ENCODE peak calls at places on chromosomes 16 and 17, in nine cellular contexts. F, W, B, M, K, S, E, A and I are unnamed samples.

GRCh38 chr16:57539072-57539796 is 2.9 kb upstream of the CCDC102A start:
- DNase-seq in F (no peak), W (no peak), B (no peak), M (no peak), K (no peak), S (no peak), E (no peak), A (no peak), I (peak; percentile 16)

GRCh38 chr16:83727018-83727417 is 80.8 kb upstream of the HSBP1 start:
- DNase-seq in F (no peak), W (no peak), B (no peak), M (peak; percentile 20), K (no peak), S (no peak), E (no peak), A (no peak), I (no peak)

GRCh38 chr17:51351890-51352289 is 91.5 kb downstream of the UTP18 start:
- DNase-seq in F (no peak), W (no peak), B (no peak), M (peak; percentile 72), K (no peak), S (no peak), E (peak; percentile 77), A (no peak), I (no peak)

GRCh38 chr17:52982331-52982730 is 823.8 kb upstream of the CA10 start:
- DNase-seq in F (no peak), W (no peak), B (no peak), M (no peak), K (no peak), S (no peak), E (no peak), A (no peak), I (no peak)

GRCh38 chr17:27807567-27808470 is 7.5 kb upstream of the NOS2 start:
- DNase-seq in F (no peak), W (peak; percentile 80), B (peak; percentile 74), M (peak; percentile 40), K (peak; percentile 74), S (peak; percentile 35), E (no peak), A (no peak), I (no peak)

GRCh38 chr17:45200701-45201100 is 21.0 kb upstream of the FMNL1 start:
- DNase-seq in F (no peak), W (no peak), B (no peak), M (no peak), K (no peak), S (peak; percentile 69), E (peak; percentile 16), A (no peak), I (no peak)

GRCh38 chr16:31128711-31129567 is 6.6 kb downstream of the PRSS8 start:
- DNase-seq in F (peak; percentile 84), W (no peak), B (no peak), M (peak; percentile 53), K (peak; percentile 79), S (peak; percentile 60), E (no peak), A (no peak), I (no peak)

GRCh38 chr16:84633622-84634021 is 14.7 kb upstream of the KLHL36 start:
- DNase-seq in F (no peak), W (no peak), B (no peak), M (peak; percentile 95), K (no peak), S (peak; percentile 92), E (peak; percentile 40), A (no peak), I (no peak)

GRCh38 chr16:87062569-87063442 is 254.4 kb downstream of the C16orf95 start:
- DNase-seq in F (no peak), W (peak; percentile 65), B (peak; percentile 65), M (peak; percentile 83), K (peak; percentile 55), S (peak; percentile 77), E (peak; percentile 78), A (peak; percentile 55), I (no peak)

GRCh38 chr17:45740553-45741330 is 43.4 kb upstream of the CRHR1 start:
- DNase-seq in F (no peak), W (peak; percentile 76), B (no peak), M (peak; percentile 73), K (no peak), S (peak; percentile 62), E (peak; percentile 3), A (peak; percentile 78), I (no peak)

GRCh38 chr16:84266451-84266850 is 26.6 kb upstream of the KCNG4 start:
- DNase-seq in F (no peak), W (peak; percentile 91), B (peak; percentile 22), M (peak; percentile 75), K (peak; percentile 20), S (peak; percentile 61), E (peak; percentile 36), A (peak; percentile 88), I (no peak)

GRCh38 chr16:81539009-81539820 is 94.6 kb downstream of the CMIP start:
- DNase-seq in F (no peak), W (no peak), B (no peak), M (no peak), K (no peak), S (no peak), E (peak; percentile 70), A (no peak), I (no peak)

DNA sequence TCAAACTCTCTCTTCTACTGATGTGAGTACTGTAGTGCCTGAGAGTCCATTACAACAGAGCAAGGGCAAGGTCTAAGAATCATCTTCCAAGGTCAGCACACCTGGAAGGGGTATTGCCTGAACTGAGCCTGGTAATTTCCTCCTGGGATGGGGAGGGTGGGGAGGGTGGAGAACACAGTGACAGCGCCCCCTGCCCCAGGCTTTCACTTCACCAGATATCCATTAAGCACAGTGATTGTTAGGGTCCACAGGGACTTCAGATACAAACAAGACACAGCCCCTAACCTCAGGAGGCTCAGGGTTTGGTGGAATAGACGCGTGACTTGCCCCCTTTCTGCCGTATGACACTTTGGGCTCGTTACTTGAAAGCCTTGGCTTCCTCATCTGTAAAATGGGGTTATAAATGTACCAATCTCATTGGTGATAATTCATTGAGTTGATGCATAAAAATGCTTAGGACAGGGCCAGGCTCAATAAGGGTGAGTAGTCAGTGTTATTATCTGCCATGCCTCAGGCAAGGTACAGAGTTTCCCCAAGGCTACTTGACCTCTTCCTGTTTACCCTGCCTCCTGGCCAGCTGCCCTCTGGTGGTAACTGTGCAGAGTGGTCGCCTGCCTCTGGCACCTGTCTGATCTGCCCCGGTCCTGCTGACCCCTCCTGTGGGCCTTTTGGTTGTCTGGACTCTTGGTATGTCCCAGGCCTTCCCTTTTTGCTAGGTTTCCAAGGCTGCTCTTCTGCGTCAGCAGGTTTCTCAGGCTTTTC is 13.1 kb upstream of the BRD7 start:
- DNase-seq in F (no peak), W (peak; percentile 62), B (no peak), M (no peak), K (no peak), S (no peak), E (no peak), A (no peak), I (no peak)
- TF ChIP-seq CTCF in F (no peak), W (peak; percentile 46), B (no peak), M (no peak), K (no peak), S (no peak), E (no peak), A (peak; percentile 55), I (no peak)

DNA sequence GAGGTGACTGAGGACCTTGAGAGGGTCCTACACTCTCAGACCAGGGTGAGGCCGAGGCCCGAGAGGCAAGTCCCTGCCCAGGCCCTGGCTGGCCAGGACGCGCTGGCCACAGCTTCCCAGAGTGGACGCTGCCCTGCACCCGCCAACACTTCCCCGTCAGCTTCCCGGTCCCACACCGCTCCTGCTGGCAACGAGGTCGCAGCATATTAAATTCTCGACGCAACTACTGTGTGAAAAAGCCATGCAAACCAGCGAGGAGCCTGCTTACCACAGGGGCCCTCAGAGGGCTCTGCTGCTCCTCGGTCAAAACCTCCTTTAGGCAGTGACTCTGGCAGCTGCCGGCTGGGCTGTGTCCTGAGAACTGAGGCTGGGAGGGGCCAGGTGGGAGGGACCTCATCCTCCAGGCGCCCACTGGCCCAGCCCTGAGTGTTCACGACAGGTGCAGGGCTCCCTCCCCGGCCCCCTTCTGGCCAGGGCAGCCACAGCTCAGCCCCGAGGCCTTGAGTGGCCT is 2.1 kb upstream of the TEX19 start:
- DNase-seq in F (no peak), W (peak; percentile 70), B (no peak), M (no peak), K (peak; percentile 67), S (no peak), E (no peak), A (peak; percentile 89), I (no peak)
- TF ChIP-seq CTCF in F (no peak), W (peak; percentile 26), B (no peak), M (no peak), K (no peak), S (no peak), E (no peak), A (peak; percentile 40), I (no peak)

DNA sequence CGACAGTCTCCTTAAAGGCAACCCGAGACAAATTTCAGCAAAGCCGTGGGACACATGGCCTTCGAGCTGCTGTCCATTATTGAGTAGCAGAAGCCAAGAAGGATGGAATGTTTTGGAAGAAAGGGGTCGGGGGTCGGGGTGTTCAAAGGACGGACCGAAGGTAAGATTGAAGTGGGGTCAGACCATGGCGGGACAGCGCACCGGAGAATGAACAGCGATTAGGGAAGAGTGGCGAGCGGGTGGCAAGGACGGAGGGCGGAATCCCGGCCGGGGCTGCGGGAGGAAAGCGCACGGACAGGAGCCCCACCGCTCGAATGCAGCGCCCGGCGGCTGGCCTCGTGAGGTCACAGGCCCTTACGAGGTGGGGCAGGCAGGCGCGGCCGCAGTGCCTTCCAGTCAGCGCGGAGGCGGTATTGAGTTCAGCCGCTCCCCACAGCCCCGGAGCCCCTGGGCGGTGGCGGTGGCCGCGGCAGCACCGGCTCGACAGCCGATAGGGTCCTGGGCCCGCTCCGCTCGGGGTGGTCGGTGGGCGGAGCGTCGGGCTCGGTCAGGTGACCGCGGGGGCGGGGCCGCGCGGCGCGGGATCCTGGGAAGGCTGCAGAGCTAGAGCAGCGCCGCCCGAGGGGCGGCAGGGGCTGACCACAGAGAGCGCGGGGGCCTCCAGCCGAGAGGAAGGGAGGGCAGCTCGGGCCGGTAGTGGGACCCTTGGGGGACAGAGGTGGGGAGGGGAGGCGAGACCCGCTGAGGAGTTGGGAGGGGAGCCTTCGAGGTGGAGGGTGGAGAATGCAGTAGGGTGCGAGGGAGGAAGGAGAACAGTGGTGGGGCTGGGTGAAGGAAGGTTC is at the start of gene EFCAB13:
- DNase-seq in F (peak; percentile 94), W (peak; percentile 96), B (peak; percentile 96), M (peak; percentile 94), K (peak; percentile 92), S (peak; percentile 91), E (peak; percentile 62), A (peak; percentile 88), I (peak; percentile 91)
- TF ChIP-seq CTCF in F (peak; percentile 26), W (peak; percentile 26), B (peak; percentile 45), M (peak; percentile 7), K (no peak), S (no peak), E (peak; percentile 3), A (peak; percentile 22), I (peak; percentile 50)

DNA sequence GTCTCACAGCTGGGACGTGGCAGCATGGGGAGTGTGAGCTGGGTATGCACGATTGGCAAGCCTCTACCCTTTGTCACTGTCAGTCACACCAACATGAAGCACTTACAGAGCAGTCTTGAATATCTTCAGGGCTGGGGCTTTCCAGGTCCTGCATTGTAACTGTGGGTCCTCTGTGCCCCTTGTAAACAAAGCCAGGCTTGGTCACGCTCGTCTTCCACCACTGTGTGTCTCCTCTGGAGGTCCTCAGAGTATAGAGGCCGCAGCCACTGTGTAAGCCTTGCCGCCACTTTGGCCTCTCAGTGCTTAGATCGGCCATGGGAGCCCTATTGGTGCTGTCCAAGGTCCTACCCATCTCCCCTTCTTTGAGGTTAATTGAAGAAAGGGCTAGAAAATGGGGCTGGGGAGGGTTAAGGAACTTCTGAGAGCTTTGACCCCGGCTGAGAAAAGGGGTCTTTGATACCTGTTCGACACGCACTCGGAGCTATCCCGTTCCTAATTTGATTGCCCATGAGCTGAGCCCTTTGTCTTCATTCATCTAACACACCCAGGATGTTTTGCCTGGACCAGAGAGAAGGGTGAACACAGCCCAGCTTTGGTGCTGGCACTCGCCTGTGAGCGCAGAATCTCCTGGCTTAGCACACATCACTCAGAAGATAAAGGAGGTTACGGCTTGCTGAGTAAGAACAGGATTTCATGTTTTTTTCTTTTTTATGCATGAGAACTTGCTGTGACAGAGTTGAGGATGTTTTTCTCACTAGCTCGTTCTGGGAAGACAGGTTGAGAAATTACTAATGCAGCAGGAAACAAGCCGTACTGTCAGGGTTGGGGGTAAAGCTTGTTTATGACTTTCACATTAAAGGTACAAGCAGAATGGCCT is 267.9 kb downstream of the CPPED1 start:
- DNase-seq in F (no peak), W (no peak), B (no peak), M (no peak), K (no peak), S (no peak), E (no peak), A (no peak), I (no peak)
- TF ChIP-seq CTCF in F (no peak), W (no peak), B (no peak), M (no peak), K (no peak), S (no peak), E (no peak), A (no peak), I (no peak)